ENCODE peak calls at places on chromosomes 7 and 10, in four cellular contexts. D, X, Q and K are unnamed samples.

GRCh38 chr7:142384508-142384922 is 126.7 kb upstream of the PRSS58 start:
- DNase-seq in Q (no peak), X (peak), D (no peak), K (no peak)

GRCh38 chr10:36475746-36476145 is 649.7 kb upstream of the ANKRD30A start:
- DNase-seq in D (no peak), Q (no peak), X (no peak), K (no peak)

GRCh38 chr7:92325173-92325572 is 79.4 kb downstream of the ANKIB1 start:
- DNase-seq in D (no peak), Q (no peak), X (no peak), K (no peak)

GRCh38 chr7:158028290-158028941 is 559.2 kb downstream of the PTPRN2 start:
- DNase-seq in Q (no peak), D (no peak), X (no peak), K (no peak)

GRCh38 chr7:47743898-47744612 is 162.1 kb upstream of the TNS3 start:
- DNase-seq in Q (no peak), X (no peak), D (no peak), K (no peak)

GRCh38 chr7:132244917-132245480 is 331.3 kb downstream of the PLXNA4 start:
- DNase-seq in Q (no peak), D (no peak), X (no peak), K (no peak)

GRCh38 chr10:73262105-73262730 is 9.8 kb upstream of the MRPS16 start:
- DNase-seq in Q (no peak), D (no peak), X (no peak), K (no peak)

GRCh38 chr7:78043159-78043558 is 244.6 kb downstream of the PHTF2 start:
- DNase-seq in D (no peak), X (no peak), Q (no peak), K (no peak)

GRCh38 chr7:14332155-14332554 is 342.7 kb upstream of the ETV1 start:
- DNase-seq in D (peak), Q (no peak), X (no peak), K (no peak)

GRCh38 chr10:5594271-5595036 is 69.7 kb downstream of the CALML3 start:
- DNase-seq in D (no peak), X (no peak), Q (no peak), K (no peak)

GRCh38 chr7:25025218-25025671 is 45.3 kb upstream of the OSBPL3 start:
- DNase-seq in D (no peak), Q (no peak), X (no peak), K (no peak)

GRCh38 chr7:80929619-80930018 is 10.8 kb upstream of the SEMA3C start:
- DNase-seq in Q (no peak), D (no peak), X (no peak), K (no peak)

GRCh38 chr7:45881759-45882464 is 6.4 kb upstream of the IGFBP1 start:
- DNase-seq in Q (no peak), X (no peak), D (no peak), K (no peak)

GRCh38 chr7:142412551-142413193 is 154.8 kb upstream of the PRSS58 start:
- DNase-seq in Q (no peak), X (peak), D (no peak), K (no peak)

GRCh38 chr7:56074371-56074791 is 10.3 kb downstream of the SUMF2 start:
- DNase-seq in X (peak), D (peak), Q (peak), K (peak)

GRCh38 chr7:77413861-77414424 is 2.2 kb downstream of the GSAP start:
- DNase-seq in D (no peak), Q (no peak), X (no peak), K (no peak)

GRCh38 chr7:151367304-151367703 is 25.7 kb downstream of the NUB1 start:
- DNase-seq in Q (no peak), X (no peak), D (no peak), K (no peak)

GRCh38 chr7:102471791-102472125 is 7.0 kb downstream of the POLR2J start:
- DNase-seq in Q (no peak), X (peak), D (no peak), K (peak)

GRCh38 chr7:128022631-128023532 is 8.4 kb downstream of the LRRC4 start:
- DNase-seq in X (no peak), Q (no peak), D (no peak), K (no peak)

GRCh38 chr7:130013241-130013640 is 37.9 kb downstream of the ZC3HC1 start:
- DNase-seq in Q (no peak), D (no peak), X (no peak), K (no peak)

GRCh38 chr10:116444527-116445142 is 17.0 kb downstream of the PNLIPRP3 start:
- DNase-seq in D (no peak), X (no peak), Q (no peak), K (no peak)

GRCh38 chr7:40000734-40001315 is 50.8 kb downstream of the CDK13 start:
- DNase-seq in D (no peak), Q (no peak), X (no peak), K (no peak)

GRCh38 chr7:13496971-13497370 is 492.5 kb downstream of the ETV1 start:
- DNase-seq in X (no peak), Q (no peak), D (no peak), K (no peak)

GRCh38 chr10:115657161-115657850 is 564.1 kb downstream of the ATRNL1 start:
- DNase-seq in D (no peak), Q (no peak), X (no peak), K (no peak)

GRCh38 chr10:79488303-79488702 is 24.0 kb upstream of the EIF5AL1 start:
- DNase-seq in Q (peak), X (no peak), D (peak), K (peak)

GRCh38 chr7:97269741-97270140 is 152.2 kb downstream of the SDHAF3 start:
- DNase-seq in D (no peak), Q (no peak), X (no peak), K (no peak)

GRCh38 chr10:12504628-12505027 is 155.3 kb downstream of the CAMK1D start:
- DNase-seq in X (no peak), D (no peak), Q (no peak), K (no peak)

GRCh38 chr10:93435061-93435491 is 47.1 kb downstream of the MYOF start:
- DNase-seq in D (no peak), Q (no peak), X (no peak), K (no peak)

GRCh38 chr10:93435621-93436385 is 46.3 kb downstream of the MYOF start:
- DNase-seq in X (no peak), D (no peak), Q (no peak), K (no peak)

GRCh38 chr10:93437946-93438795 is 44.0 kb downstream of the MYOF start:
- DNase-seq in D (no peak), X (no peak), Q (no peak), K (peak)

GRCh38 chr10:93437000-93437945 is 44.9 kb downstream of the MYOF start:
- DNase-seq in D (peak), X (no peak), Q (peak), K (peak)

GRCh38 chr10:93436577-93436976 is 45.6 kb downstream of the MYOF start:
- DNase-seq in X (no peak), Q (peak), D (no peak), K (peak)
- H3K4me3 ChIP-seq in X (no peak), Q (no peak), D (peak), K (no peak)

GRCh38 chr7:5532520-5533335 is 109.1 kb upstream of the TNRC18 start:
- DNase-seq in D (peak), X (peak), Q (peak), K (peak)
- H3K4me3 ChIP-seq in D (peak), X (peak), Q (peak), K (peak)

DNA sequence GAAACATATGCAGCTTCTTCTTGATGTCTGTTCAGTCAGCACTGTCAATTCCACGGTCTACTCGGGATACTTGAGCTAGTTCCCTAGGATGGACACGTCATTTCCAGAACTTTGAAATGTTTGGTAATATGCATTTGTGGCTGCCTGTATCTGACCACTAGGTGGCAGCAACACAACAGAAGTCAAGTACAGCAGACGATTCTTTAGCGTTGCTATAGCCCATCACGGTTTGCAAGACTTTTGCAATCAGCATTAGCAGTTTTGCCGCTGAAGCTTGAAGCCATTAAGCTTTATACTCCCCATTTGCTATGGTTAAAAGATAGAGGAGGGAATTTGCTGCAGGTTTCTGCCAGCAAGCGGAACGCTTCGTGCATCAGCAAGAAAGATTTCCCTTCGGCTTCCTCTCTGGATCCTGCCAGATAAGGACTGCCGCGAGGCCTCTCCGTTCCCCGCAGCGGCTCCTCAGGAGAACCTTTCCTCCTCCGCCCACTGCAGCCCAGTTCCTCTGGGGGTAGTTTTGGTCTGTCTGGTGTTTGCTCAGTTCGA is 63.5 kb downstream of the ABCC2 start:
- DNase-seq in D (peak), Q (peak), X (peak), K (peak)
- H3K4me3 ChIP-seq in D (peak), Q (peak), X (no peak), K (no peak)

GRCh38 chr7:42603496-42603895 is 308.4 kb downstream of the C7orf25 start:
- DNase-seq in D (no peak), X (no peak), Q (no peak), K (no peak)

GRCh38 chr7:42611529-42611928 is 300.3 kb downstream of the C7orf25 start:
- DNase-seq in X (no peak), Q (no peak), D (no peak), K (no peak)

GRCh38 chr7:42605381-42605780 is 306.5 kb downstream of the C7orf25 start:
- DNase-seq in D (no peak), Q (no peak), X (no peak), K (no peak)

GRCh38 chr7:42606217-42606905 is 305.5 kb downstream of the C7orf25 start:
- DNase-seq in Q (no peak), D (no peak), X (no peak), K (no peak)

DNA sequence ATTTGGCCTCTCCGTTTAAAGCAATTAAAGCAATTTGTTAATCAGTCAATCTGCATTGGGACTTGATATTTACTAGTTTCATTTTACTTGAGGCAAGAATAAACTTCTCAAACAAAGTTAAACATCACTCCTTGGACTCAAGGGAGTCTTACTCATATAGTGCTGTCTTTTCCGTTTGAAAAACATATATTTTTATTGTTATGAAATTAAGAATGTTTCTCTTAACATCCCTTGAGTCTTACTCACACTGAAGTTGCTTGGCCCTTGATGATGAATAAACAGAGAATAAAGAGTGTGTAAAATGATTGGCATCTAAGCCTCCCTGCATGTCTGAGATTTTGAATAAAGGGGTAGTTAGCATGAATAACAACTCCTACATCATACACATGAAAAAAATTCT is 306.1 kb downstream of the C7orf25 start:
- DNase-seq in X (no peak), D (no peak), Q (no peak), K (no peak)
- H3K4me3 ChIP-seq in X (no peak), D (no peak), Q (no peak), K (no peak)

GRCh38 chr7:44750424-44750823 is 1.8 kb downstream of the ZMIZ2 start:
- DNase-seq in D (no peak), Q (no peak), X (no peak), K (no peak)
- H3K4me3 ChIP-seq in D (peak), Q (no peak), X (no peak), K (no peak)

GRCh38 chr10:102745157-102745556 is 1.4 kb downstream of the WBP1L start:
- DNase-seq in X (no peak), Q (no peak), D (no peak), K (no peak)
- H3K4me3 ChIP-seq in X (peak), Q (peak), D (peak), K (peak)

GRCh38 chr10:113959383-113959760 is 84.3 kb upstream of the ADRB1 start:
- DNase-seq in X (no peak), D (no peak), Q (no peak), K (no peak)

GRCh38 chr10:113960617-113961260 is 82.9 kb upstream of the ADRB1 start:
- DNase-seq in D (no peak), X (peak), Q (no peak), K (no peak)

GRCh38 chr10:113965077-113965476 is 78.6 kb upstream of the ADRB1 start:
- DNase-seq in X (no peak), D (no peak), Q (no peak), K (no peak)

GRCh38 chr10:113958631-113959382 is 84.9 kb upstream of the ADRB1 start:
- DNase-seq in X (no peak), Q (peak), D (no peak), K (no peak)

GRCh38 chr10:113961261-113961938 is 82.3 kb upstream of the ADRB1 start:
- DNase-seq in D (no peak), Q (no peak), X (peak), K (no peak)
- H3K4me3 ChIP-seq in D (no peak), Q (no peak), X (no peak), K (no peak)

GRCh38 chr10:65571011-65571570 is 1354.7 kb upstream of the LRRTM3 start:
- DNase-seq in Q (no peak), D (no peak), X (no peak), K (no peak)
- H3K4me3 ChIP-seq in Q (peak), D (peak), X (no peak), K (peak)